ENCODE peak calls at places on chromosomes 12 and 14, in five cellular contexts. H is activated CD8-positive, alpha-beta T cell treated with anti-CD3 and anti-CD28 coated beads, Interleukin-2, amount 10 ng/mL, durations not matched to agents 7 days and 5 days; I is left cardiac atrium; X is endothelial cell of umbilical vein; Z is stimulated activated CD4-positive, alpha-beta T cell treated with anti-CD3 and anti-CD28 coated beads, Interleukin-1b, Interleukin-23, amount 100 ng/mL, for 24 hours. K is an unnamed sample.
A peak's percentile ranks its signal among the peaks of the same experiment; 100 is the strongest.

GRCh38 chr12:42741771-42742510 is 152.4 kb upstream of the PRICKLE1 start:
- DNase-seq in H (no peak), I (no peak), X (no peak), Z (no peak), K (no peak)

GRCh38 chr12:61574339-61574738 is 685.9 kb upstream of the USP15 start:
- DNase-seq in H (no peak), I (peak; percentile 23), X (no peak), Z (no peak), K (no peak)

GRCh38 chr12:88733003-88733402 is 152.7 kb upstream of the KITLG start:
- DNase-seq in H (no peak), I (no peak), X (no peak), Z (no peak), K (no peak)

GRCh38 chr14:96001866-96002510 is 37.2 kb upstream of the C14orf132 start:
- DNase-seq in H (no peak), I (no peak), X (no peak), Z (no peak), K (no peak)

GRCh38 chr12:107931761-107932160 is 157.3 kb downstream of the ASCL4 start:
- DNase-seq in H (no peak), I (no peak), X (no peak), Z (no peak), K (no peak)

GRCh38 chr12:47236109-47236714 is 156.5 kb upstream of the AMIGO2 start:
- DNase-seq in H (no peak), I (no peak), X (no peak), Z (no peak), K (no peak)

GRCh38 chr12:30830751-30831150 is 76.0 kb upstream of the CAPRIN2 start:
- DNase-seq in H (no peak), I (no peak), X (no peak), Z (no peak), K (no peak)

GRCh38 chr14:89719371-89720075 is 235.0 kb downstream of the EFCAB11 start:
- DNase-seq in H (no peak), I (no peak), X (no peak), Z (no peak), K (no peak)

GRCh38 chr12:113214938-113215400 is 6.3 kb upstream of the TPCN1 start:
- DNase-seq in H (peak; percentile 36), I (peak; percentile 72), X (peak; percentile 59), Z (no peak), K (no peak)

GRCh38 chr12:48542300-48542928 is 17.0 kb downstream of the OR8S1 start:
- DNase-seq in H (peak; percentile 63), I (peak; percentile 26), X (peak; percentile 41), Z (peak; percentile 17), K (no peak)

K was measured in caudate nucleus.